ENCODE peak calls at places on chromosomes 7 and 10, in nine cellular contexts. One of them, this sample, is unnamed.
A peak's percentile ranks its signal among the peaks of the same experiment; 100 is the strongest.

GRCh38 chr7:155459133-155459866 is 1.4 kb downstream of the EN2 start:
- DNase-seq in OCI-LY7: no peak
- DNase-seq in activated T-helper 9 cell treated with anti-CD3 and anti-CD28 coated beads, Interleukin-2, amount 50 U/mL, for 16 hours: no peak
- DNase-seq in posterior cingulate gyrus: no peak
- DNase-seq in activated CD8-positive, alpha-beta memory T cell treated with anti-CD3 and anti-CD28 coated beads for 24 hours: no peak
- DNase-seq in ascending aorta: no peak
- DNase-seq in effector memory CD8-positive, alpha-beta T cell: no peak
- DNase-seq in HepG2: no peak
- DNase-seq in stimulated activated CD8-positive, alpha-beta memory T cell treated with anti-CD3 and anti-CD28 coated beads, Interleukin-2, amount 100 ng/mL, for 1 hour: no peak
- DNase-seq in this sample: no peak

GRCh38 chr10:103238506-103239252 is 7.0 kb upstream of the RPEL1 start:
- DNase-seq in OCI-LY7: no peak
- DNase-seq in activated T-helper 9 cell treated with anti-CD3 and anti-CD28 coated beads, Interleukin-2, amount 50 U/mL, for 16 hours: no peak
- DNase-seq in posterior cingulate gyrus: no peak
- DNase-seq in activated CD8-positive, alpha-beta memory T cell treated with anti-CD3 and anti-CD28 coated beads for 24 hours: no peak
- DNase-seq in ascending aorta: peak; percentile 66
- DNase-seq in effector memory CD8-positive, alpha-beta T cell: no peak
- DNase-seq in HepG2: peak; percentile 63
- DNase-seq in stimulated activated CD8-positive, alpha-beta memory T cell treated with anti-CD3 and anti-CD28 coated beads, Interleukin-2, amount 100 ng/mL, for 1 hour: no peak
- DNase-seq in this sample: no peak

GRCh38 chr10:109062371-109062770 is 860.9 kb downstream of the XPNPEP1 start:
- DNase-seq in OCI-LY7: peak; percentile 0
- DNase-seq in activated T-helper 9 cell treated with anti-CD3 and anti-CD28 coated beads, Interleukin-2, amount 50 U/mL, for 16 hours: no peak
- DNase-seq in posterior cingulate gyrus: no peak
- DNase-seq in activated CD8-positive, alpha-beta memory T cell treated with anti-CD3 and anti-CD28 coated beads for 24 hours: no peak
- DNase-seq in ascending aorta: no peak
- DNase-seq in effector memory CD8-positive, alpha-beta T cell: no peak
- DNase-seq in HepG2: no peak
- DNase-seq in stimulated activated CD8-positive, alpha-beta memory T cell treated with anti-CD3 and anti-CD28 coated beads, Interleukin-2, amount 100 ng/mL, for 1 hour: no peak
- DNase-seq in this sample: no peak

GRCh38 chr10:99360935-99361334 is 31.8 kb downstream of the CNNM1 start:
- DNase-seq in OCI-LY7: no peak
- DNase-seq in activated T-helper 9 cell treated with anti-CD3 and anti-CD28 coated beads, Interleukin-2, amount 50 U/mL, for 16 hours: no peak
- DNase-seq in posterior cingulate gyrus: no peak
- DNase-seq in activated CD8-positive, alpha-beta memory T cell treated with anti-CD3 and anti-CD28 coated beads for 24 hours: no peak
- DNase-seq in ascending aorta: no peak
- DNase-seq in effector memory CD8-positive, alpha-beta T cell: no peak
- DNase-seq in HepG2: no peak
- DNase-seq in stimulated activated CD8-positive, alpha-beta memory T cell treated with anti-CD3 and anti-CD28 coated beads, Interleukin-2, amount 100 ng/mL, for 1 hour: no peak
- DNase-seq in this sample: no peak

GRCh38 chr10:32332299-32332750 is 14.6 kb downstream of the EPC1 start:
- DNase-seq in OCI-LY7: peak; percentile 24
- DNase-seq in activated T-helper 9 cell treated with anti-CD3 and anti-CD28 coated beads, Interleukin-2, amount 50 U/mL, for 16 hours: peak; percentile 54
- DNase-seq in posterior cingulate gyrus: no peak
- DNase-seq in activated CD8-positive, alpha-beta memory T cell treated with anti-CD3 and anti-CD28 coated beads for 24 hours: peak; percentile 79
- DNase-seq in ascending aorta: no peak
- DNase-seq in effector memory CD8-positive, alpha-beta T cell: peak; percentile 68
- DNase-seq in HepG2: no peak
- DNase-seq in stimulated activated CD8-positive, alpha-beta memory T cell treated with anti-CD3 and anti-CD28 coated beads, Interleukin-2, amount 100 ng/mL, for 1 hour: peak; percentile 39
- DNase-seq in this sample: no peak

GRCh38 chr7:387132-388022 is 97.4 kb downstream of the FOXL3 start:
- DNase-seq in OCI-LY7: no peak
- DNase-seq in activated T-helper 9 cell treated with anti-CD3 and anti-CD28 coated beads, Interleukin-2, amount 50 U/mL, for 16 hours: no peak
- DNase-seq in posterior cingulate gyrus: no peak
- DNase-seq in activated CD8-positive, alpha-beta memory T cell treated with anti-CD3 and anti-CD28 coated beads for 24 hours: peak; percentile 49
- DNase-seq in ascending aorta: peak; percentile 28
- DNase-seq in effector memory CD8-positive, alpha-beta T cell: no peak
- DNase-seq in HepG2: no peak
- DNase-seq in stimulated activated CD8-positive, alpha-beta memory T cell treated with anti-CD3 and anti-CD28 coated beads, Interleukin-2, amount 100 ng/mL, for 1 hour: no peak
- DNase-seq in this sample: no peak

GRCh38 chr7:14839307-14839706 is 63.2 kb downstream of the DGKB start:
- DNase-seq in OCI-LY7: no peak
- DNase-seq in activated T-helper 9 cell treated with anti-CD3 and anti-CD28 coated beads, Interleukin-2, amount 50 U/mL, for 16 hours: no peak
- DNase-seq in posterior cingulate gyrus: no peak
- DNase-seq in activated CD8-positive, alpha-beta memory T cell treated with anti-CD3 and anti-CD28 coated beads for 24 hours: no peak
- DNase-seq in ascending aorta: no peak
- DNase-seq in effector memory CD8-positive, alpha-beta T cell: no peak
- DNase-seq in HepG2: no peak
- DNase-seq in stimulated activated CD8-positive, alpha-beta memory T cell treated with anti-CD3 and anti-CD28 coated beads, Interleukin-2, amount 100 ng/mL, for 1 hour: no peak
- DNase-seq in this sample: no peak

GRCh38 chr7:8190121-8190895 is 71.7 kb downstream of the ICA1 start:
- DNase-seq in OCI-LY7: peak; percentile 74
- DNase-seq in activated T-helper 9 cell treated with anti-CD3 and anti-CD28 coated beads, Interleukin-2, amount 50 U/mL, for 16 hours: peak; percentile 32
- DNase-seq in posterior cingulate gyrus: peak; percentile 39
- DNase-seq in activated CD8-positive, alpha-beta memory T cell treated with anti-CD3 and anti-CD28 coated beads for 24 hours: peak; percentile 72
- DNase-seq in ascending aorta: no peak
- DNase-seq in effector memory CD8-positive, alpha-beta T cell: peak; percentile 69
- DNase-seq in HepG2: peak; percentile 44
- DNase-seq in stimulated activated CD8-positive, alpha-beta memory T cell treated with anti-CD3 and anti-CD28 coated beads, Interleukin-2, amount 100 ng/mL, for 1 hour: peak; percentile 47
- DNase-seq in this sample: peak; percentile 25

GRCh38 chr10:97584060-97584797 is at the start of gene HOGA1:
- DNase-seq in OCI-LY7: no peak
- DNase-seq in activated T-helper 9 cell treated with anti-CD3 and anti-CD28 coated beads, Interleukin-2, amount 50 U/mL, for 16 hours: no peak
- DNase-seq in posterior cingulate gyrus: peak; percentile 86
- DNase-seq in activated CD8-positive, alpha-beta memory T cell treated with anti-CD3 and anti-CD28 coated beads for 24 hours: no peak
- DNase-seq in ascending aorta: peak; percentile 91
- DNase-seq in effector memory CD8-positive, alpha-beta T cell: no peak
- DNase-seq in HepG2: peak; percentile 91
- DNase-seq in stimulated activated CD8-positive, alpha-beta memory T cell treated with anti-CD3 and anti-CD28 coated beads, Interleukin-2, amount 100 ng/mL, for 1 hour: no peak
- DNase-seq in this sample: no peak

GRCh38 chr7:158022601-158023000 is 565.0 kb downstream of the PTPRN2 start:
- DNase-seq in OCI-LY7: no peak
- DNase-seq in activated T-helper 9 cell treated with anti-CD3 and anti-CD28 coated beads, Interleukin-2, amount 50 U/mL, for 16 hours: no peak
- DNase-seq in posterior cingulate gyrus: no peak
- DNase-seq in activated CD8-positive, alpha-beta memory T cell treated with anti-CD3 and anti-CD28 coated beads for 24 hours: no peak
- DNase-seq in ascending aorta: no peak
- DNase-seq in effector memory CD8-positive, alpha-beta T cell: no peak
- DNase-seq in HepG2: no peak
- DNase-seq in stimulated activated CD8-positive, alpha-beta memory T cell treated with anti-CD3 and anti-CD28 coated beads, Interleukin-2, amount 100 ng/mL, for 1 hour: no peak
- DNase-seq in this sample: no peak

GRCh38 chr7:73749931-73750776 is 11.6 kb upstream of the ABHD11 start:
- DNase-seq in OCI-LY7: no peak
- DNase-seq in activated T-helper 9 cell treated with anti-CD3 and anti-CD28 coated beads, Interleukin-2, amount 50 U/mL, for 16 hours: no peak
- DNase-seq in posterior cingulate gyrus: no peak
- DNase-seq in activated CD8-positive, alpha-beta memory T cell treated with anti-CD3 and anti-CD28 coated beads for 24 hours: no peak
- DNase-seq in ascending aorta: no peak
- DNase-seq in effector memory CD8-positive, alpha-beta T cell: no peak
- DNase-seq in HepG2: no peak
- DNase-seq in stimulated activated CD8-positive, alpha-beta memory T cell treated with anti-CD3 and anti-CD28 coated beads, Interleukin-2, amount 100 ng/mL, for 1 hour: no peak
- DNase-seq in this sample: no peak

GRCh38 chr7:123641901-123642300 is 13.8 kb upstream of the LMOD2 start:
- DNase-seq in OCI-LY7: no peak
- DNase-seq in activated T-helper 9 cell treated with anti-CD3 and anti-CD28 coated beads, Interleukin-2, amount 50 U/mL, for 16 hours: no peak
- DNase-seq in posterior cingulate gyrus: no peak
- DNase-seq in activated CD8-positive, alpha-beta memory T cell treated with anti-CD3 and anti-CD28 coated beads for 24 hours: no peak
- DNase-seq in ascending aorta: no peak
- DNase-seq in effector memory CD8-positive, alpha-beta T cell: no peak
- DNase-seq in HepG2: no peak
- DNase-seq in stimulated activated CD8-positive, alpha-beta memory T cell treated with anti-CD3 and anti-CD28 coated beads, Interleukin-2, amount 100 ng/mL, for 1 hour: no peak
- DNase-seq in this sample: no peak

GRCh38 chr7:146090023-146090645 is 26.5 kb upstream of the CNTNAP2 start:
- DNase-seq in OCI-LY7: peak; percentile 83
- DNase-seq in activated T-helper 9 cell treated with anti-CD3 and anti-CD28 coated beads, Interleukin-2, amount 50 U/mL, for 16 hours: no peak
- DNase-seq in posterior cingulate gyrus: no peak
- DNase-seq in activated CD8-positive, alpha-beta memory T cell treated with anti-CD3 and anti-CD28 coated beads for 24 hours: no peak
- DNase-seq in ascending aorta: no peak
- DNase-seq in effector memory CD8-positive, alpha-beta T cell: no peak
- DNase-seq in HepG2: peak; percentile 8
- DNase-seq in stimulated activated CD8-positive, alpha-beta memory T cell treated with anti-CD3 and anti-CD28 coated beads, Interleukin-2, amount 100 ng/mL, for 1 hour: no peak
- DNase-seq in this sample: no peak

GRCh38 chr7:5714657-5715337 is 66.7 kb downstream of the RNF216 start:
- DNase-seq in OCI-LY7: no peak
- DNase-seq in activated T-helper 9 cell treated with anti-CD3 and anti-CD28 coated beads, Interleukin-2, amount 50 U/mL, for 16 hours: no peak
- DNase-seq in posterior cingulate gyrus: no peak
- DNase-seq in activated CD8-positive, alpha-beta memory T cell treated with anti-CD3 and anti-CD28 coated beads for 24 hours: no peak
- DNase-seq in ascending aorta: no peak
- DNase-seq in effector memory CD8-positive, alpha-beta T cell: no peak
- DNase-seq in HepG2: no peak
- DNase-seq in stimulated activated CD8-positive, alpha-beta memory T cell treated with anti-CD3 and anti-CD28 coated beads, Interleukin-2, amount 100 ng/mL, for 1 hour: no peak
- DNase-seq in this sample: no peak

GRCh38 chr10:79387466-79387973 is 40.3 kb downstream of the PPIF start:
- DNase-seq in OCI-LY7: no peak
- DNase-seq in activated T-helper 9 cell treated with anti-CD3 and anti-CD28 coated beads, Interleukin-2, amount 50 U/mL, for 16 hours: no peak
- DNase-seq in posterior cingulate gyrus: no peak
- DNase-seq in activated CD8-positive, alpha-beta memory T cell treated with anti-CD3 and anti-CD28 coated beads for 24 hours: peak; percentile 35
- DNase-seq in ascending aorta: peak; percentile 58
- DNase-seq in effector memory CD8-positive, alpha-beta T cell: no peak
- DNase-seq in HepG2: no peak
- DNase-seq in stimulated activated CD8-positive, alpha-beta memory T cell treated with anti-CD3 and anti-CD28 coated beads, Interleukin-2, amount 100 ng/mL, for 1 hour: no peak
- DNase-seq in this sample: no peak

GRCh38 chr7:135239263-135239662 is 5.6 kb downstream of the STRA8 start:
- DNase-seq in OCI-LY7: no peak
- DNase-seq in activated T-helper 9 cell treated with anti-CD3 and anti-CD28 coated beads, Interleukin-2, amount 50 U/mL, for 16 hours: no peak
- DNase-seq in posterior cingulate gyrus: no peak
- DNase-seq in activated CD8-positive, alpha-beta memory T cell treated with anti-CD3 and anti-CD28 coated beads for 24 hours: peak; percentile 41
- DNase-seq in ascending aorta: peak; percentile 50
- DNase-seq in effector memory CD8-positive, alpha-beta T cell: no peak
- DNase-seq in HepG2: no peak
- DNase-seq in stimulated activated CD8-positive, alpha-beta memory T cell treated with anti-CD3 and anti-CD28 coated beads, Interleukin-2, amount 100 ng/mL, for 1 hour: no peak
- DNase-seq in this sample: no peak

GRCh38 chr7:79008786-79009185 is 444.7 kb downstream of the MAGI2 start:
- DNase-seq in OCI-LY7: no peak
- DNase-seq in activated T-helper 9 cell treated with anti-CD3 and anti-CD28 coated beads, Interleukin-2, amount 50 U/mL, for 16 hours: no peak
- DNase-seq in posterior cingulate gyrus: no peak
- DNase-seq in activated CD8-positive, alpha-beta memory T cell treated with anti-CD3 and anti-CD28 coated beads for 24 hours: no peak
- DNase-seq in ascending aorta: no peak
- DNase-seq in effector memory CD8-positive, alpha-beta T cell: no peak
- DNase-seq in HepG2: no peak
- DNase-seq in stimulated activated CD8-positive, alpha-beta memory T cell treated with anti-CD3 and anti-CD28 coated beads, Interleukin-2, amount 100 ng/mL, for 1 hour: no peak
- DNase-seq in this sample: no peak

GRCh38 chr7:76260171-76260703 is 42.2 kb upstream of the HSPB1 start:
- DNase-seq in OCI-LY7: peak; percentile 56
- DNase-seq in activated T-helper 9 cell treated with anti-CD3 and anti-CD28 coated beads, Interleukin-2, amount 50 U/mL, for 16 hours: peak; percentile 24
- DNase-seq in posterior cingulate gyrus: no peak
- DNase-seq in activated CD8-positive, alpha-beta memory T cell treated with anti-CD3 and anti-CD28 coated beads for 24 hours: peak; percentile 69
- DNase-seq in ascending aorta: no peak
- DNase-seq in effector memory CD8-positive, alpha-beta T cell: no peak
- DNase-seq in HepG2: peak; percentile 74
- DNase-seq in stimulated activated CD8-positive, alpha-beta memory T cell treated with anti-CD3 and anti-CD28 coated beads, Interleukin-2, amount 100 ng/mL, for 1 hour: peak; percentile 26
- DNase-seq in this sample: no peak

This sample was measured in activated T-helper 1 cell treated with anti-CD3 and anti-CD28 coated beads, Interleukin-2, amount 50 U/mL, for 16 hours.